ENCODE peak calls at places on chromosome 14, in nine cellular contexts. V, P, O, S, C, Y, F, N and R are unnamed samples.

GRCh38 chr14:65910108-65910507 is 497.6 kb downstream of the FUT8 start:
- DNase-seq in N (no peak), F (no peak), S (no peak), P (no peak), O (no peak), C (no peak), Y (no peak), V (peak), R (no peak)

GRCh38 chr14:68757618-68758081 is 35.2 kb downstream of the ZFP36L1 start:
- DNase-seq in F (peak), V (no peak), O (peak), P (no peak), Y (no peak), S (no peak), N (no peak), C (no peak), R (peak)

GRCh38 chr14:35752380-35752779 is 56.7 kb downstream of the RALGAPA1 start:
- DNase-seq in S (no peak), O (no peak), F (no peak), C (no peak), Y (no peak), N (no peak), P (no peak), V (no peak), R (no peak)

GRCh38 chr14:102770910-102771543 is 6.2 kb upstream of the TRAF3 start:
- DNase-seq in Y (no peak), O (no peak), S (no peak), V (no peak), F (no peak), N (no peak), C (no peak), P (no peak), R (peak)

GRCh38 chr14:42374332-42374731 is 767.7 kb downstream of the LRFN5 start:
- DNase-seq in S (no peak), V (no peak), C (no peak), P (no peak), N (no peak), O (no peak), F (no peak), Y (no peak), R (no peak)

GRCh38 chr14:50082784-50083466 is 33.4 kb downstream of the VCPKMT start:
- DNase-seq in S (peak), F (no peak), O (no peak), N (no peak), Y (no peak), P (peak), C (no peak), V (no peak), R (peak)

GRCh38 chr14:50469982-50470381 is 62.4 kb downstream of the MAP4K5 start:
- DNase-seq in V (no peak), F (no peak), N (no peak), C (no peak), S (no peak), O (no peak), Y (no peak), P (no peak), R (no peak)

GRCh38 chr14:95667251-95667693 is 19.0 kb upstream of the TCL1B start:
- DNase-seq in S (no peak), C (no peak), V (no peak), F (no peak), O (no peak), P (no peak), N (no peak), Y (no peak), R (peak)

GRCh38 chr14:88245321-88245720 is 77.7 kb downstream of the KCNK10 start:
- DNase-seq in F (no peak), C (no peak), N (no peak), P (no peak), Y (no peak), O (no peak), V (no peak), S (no peak), R (no peak)

GRCh38 chr14:33767721-33768457 is 183.0 kb downstream of the EGLN3 start:
- DNase-seq in S (no peak), F (no peak), P (no peak), O (no peak), C (no peak), V (no peak), N (no peak), Y (no peak), R (no peak)

GRCh38 chr14:91249841-91250616 is 5.5 kb upstream of the GPR68 start:
- DNase-seq in V (peak), S (no peak), O (no peak), F (peak), P (peak), C (no peak), N (no peak), Y (no peak), R (peak)

GRCh38 chr14:34232790-34233189 is 229.2 kb downstream of the SPTSSA start:
- DNase-seq in S (no peak), P (peak), C (no peak), N (no peak), Y (no peak), O (no peak), F (no peak), V (no peak), R (no peak)

GRCh38 chr14:68111733-68112270 is 292.2 kb downstream of the RAD51B start:
- DNase-seq in O (no peak), F (no peak), P (no peak), N (no peak), V (no peak), S (no peak), C (no peak), Y (no peak), R (no peak)

GRCh38 chr14:75999511-76000190 is 14.1 kb downstream of the IFT43 start:
- DNase-seq in C (no peak), F (no peak), O (no peak), P (no peak), N (no peak), V (no peak), S (no peak), Y (no peak), R (no peak)

GRCh38 chr14:26204362-26204953 is 393.4 kb downstream of the NOVA1 start:
- DNase-seq in F (no peak), N (no peak), S (no peak), Y (no peak), V (no peak), C (no peak), O (no peak), P (no peak), R (no peak)

GRCh38 chr14:76774471-76775158 is 13.3 kb downstream of the VASH1 start:
- DNase-seq in F (no peak), N (no peak), V (no peak), C (no peak), P (no peak), S (no peak), Y (no peak), O (no peak), R (peak)

GRCh38 chr14:69042309-69043006 is 63.4 kb upstream of the ACTN1 start:
- DNase-seq in Y (no peak), N (no peak), O (no peak), V (no peak), P (no peak), F (no peak), S (no peak), C (no peak), R (no peak)

GRCh38 chr14:73463411-73463810 is 5.1 kb upstream of the NUMB start:
- DNase-seq in V (peak), Y (no peak), F (peak), N (no peak), O (peak), S (peak), C (no peak), P (peak), R (peak)

GRCh38 chr14:92922883-92923743 is at the start of gene CHGA:
- DNase-seq in P (peak), Y (no peak), V (peak), N (no peak), O (peak), F (peak), S (peak), C (peak), R (peak)

GRCh38 chr14:29803045-29803444 is 124.6 kb downstream of the PRKD1 start:
- DNase-seq in P (no peak), C (no peak), S (no peak), V (no peak), Y (no peak), F (no peak), N (no peak), O (no peak), R (no peak)

GRCh38 chr14:96592591-96593388 is 90.6 kb downstream of the PAPOLA start:
- DNase-seq in P (peak), V (peak), S (peak), C (no peak), N (no peak), O (no peak), F (peak), Y (no peak), R (peak)

GRCh38 chr14:75247286-75247922 is 31.2 kb upstream of the FOS start:
- DNase-seq in C (no peak), V (no peak), Y (no peak), S (no peak), N (no peak), O (no peak), F (peak), P (peak), R (peak)

GRCh38 chr14:61444215-61444768 is 122.9 kb downstream of the PRKCH start:
- DNase-seq in N (no peak), C (no peak), Y (no peak), F (no peak), S (no peak), V (no peak), P (peak), O (no peak), R (peak)

GRCh38 chr14:104982548-104983230 is 2.9 kb upstream of the CLBA1 start:
- DNase-seq in C (no peak), P (no peak), V (no peak), F (no peak), Y (no peak), S (no peak), O (no peak), N (no peak), R (peak)

GRCh38 chr14:104983231-104983721 is 2.3 kb upstream of the CLBA1 start:
- DNase-seq in P (no peak), O (no peak), N (no peak), S (no peak), C (no peak), V (no peak), F (no peak), Y (no peak), R (peak)

GRCh38 chr14:104986487-104987164 is 1.0 kb downstream of the CLBA1 start:
- DNase-seq in S (no peak), N (no peak), C (no peak), P (no peak), V (no peak), O (no peak), Y (no peak), F (no peak), R (no peak)

GRCh38 chr14:104984056-104984894 is 1.3 kb upstream of the CLBA1 start:
- DNase-seq in V (no peak), C (no peak), N (no peak), S (no peak), F (no peak), O (no peak), Y (no peak), P (no peak), R (no peak)

DNA sequence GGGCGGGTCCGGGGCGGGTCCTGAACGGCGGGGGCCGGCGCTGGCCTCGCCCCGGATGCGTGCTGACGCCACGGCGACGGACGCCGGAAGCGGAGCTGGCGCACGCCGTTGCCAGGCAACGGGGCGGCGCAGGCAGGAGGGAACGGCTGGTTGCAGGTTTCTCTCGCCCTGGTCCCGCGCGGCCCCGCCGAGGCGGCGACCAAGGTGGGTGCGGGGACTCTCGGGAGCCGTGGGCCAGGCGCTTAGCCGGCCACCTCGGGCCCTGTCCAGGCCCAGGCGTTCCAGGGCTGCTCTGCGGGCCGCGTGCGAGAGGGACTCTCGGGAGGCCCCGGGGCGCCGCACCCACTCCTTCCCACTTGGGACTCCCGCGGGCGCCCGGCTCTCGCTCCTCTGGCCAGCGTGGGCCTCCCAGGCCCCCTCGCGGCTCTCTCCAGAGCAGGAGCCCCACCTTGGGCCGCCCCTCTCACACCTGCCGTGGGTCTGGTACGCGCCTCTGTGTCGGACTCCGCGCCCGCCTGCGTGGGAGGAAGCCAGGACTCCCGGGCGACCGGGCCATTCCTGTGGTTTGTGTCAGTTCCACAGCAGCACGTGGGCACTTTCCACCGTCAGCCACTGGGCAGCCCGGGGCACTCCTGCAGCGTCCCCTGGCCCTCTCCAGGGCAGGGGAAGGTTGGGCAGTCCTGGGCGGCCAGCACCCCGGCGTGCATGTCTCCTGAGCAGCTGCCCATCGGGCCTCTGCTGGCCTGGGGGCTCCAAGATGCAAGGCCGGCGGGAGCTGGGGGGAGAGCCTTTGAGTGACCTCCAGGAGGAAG is at the start of gene CLBA1:
- DNase-seq in F (peak), P (peak), O (no peak), C (peak), V (peak), Y (peak), S (peak), N (no peak), R (peak)
- TF ChIP-seq POLR2A in F (peak), P (no peak), O (no peak), C (no peak), V (peak), Y (peak), S (no peak), N (no peak), R (no peak)

GRCh38 chr14:37593496-37594237 is 1.4 kb downstream of the FOXA1 start:
- DNase-seq in Y (no peak), V (no peak), S (no peak), N (no peak), O (no peak), C (no peak), F (no peak), P (no peak), R (no peak)
- H3K4me3 ChIP-seq in Y (peak), V (peak), S (peak), N (no peak), O (peak), C (peak), F (peak), P (peak), R (peak)

GRCh38 chr14:99339551-99339950 is 67.6 kb upstream of the BCL11B start:
- DNase-seq in C (no peak), N (no peak), F (no peak), Y (no peak), S (no peak), V (no peak), P (no peak), O (no peak), R (no peak)

GRCh38 chr14:99342906-99343305 is 70.9 kb upstream of the BCL11B start:
- DNase-seq in C (no peak), V (no peak), N (no peak), S (no peak), F (no peak), Y (no peak), P (no peak), O (no peak), R (no peak)

GRCh38 chr14:99345472-99345871 is 73.5 kb upstream of the BCL11B start:
- DNase-seq in S (no peak), N (no peak), P (no peak), Y (no peak), V (no peak), C (no peak), O (no peak), F (no peak), R (no peak)

GRCh38 chr14:99344051-99344450 is 72.1 kb upstream of the BCL11B start:
- DNase-seq in Y (no peak), V (no peak), F (no peak), P (no peak), O (no peak), C (no peak), N (no peak), S (no peak), R (no peak)

GRCh38 chr14:99342204-99342603 is 70.2 kb upstream of the BCL11B start:
- DNase-seq in Y (no peak), P (no peak), F (no peak), N (no peak), O (no peak), S (no peak), V (no peak), C (no peak), R (no peak)
- TF ChIP-seq POLR2A in Y (no peak), P (no peak), F (no peak), N (no peak), O (no peak), S (no peak), V (no peak), C (no peak), R (no peak)

GRCh38 chr14:100827140-100827517 is 1.2 kb downstream of the MEG3 start:
- DNase-seq in N (no peak), O (no peak), S (no peak), V (no peak), C (no peak), Y (no peak), P (no peak), F (no peak), R (no peak)

GRCh38 chr14:100824946-100825690 is 800 bp upstream of the MEG3 start:
- DNase-seq in N (no peak), C (no peak), S (no peak), V (no peak), Y (no peak), F (no peak), O (no peak), P (no peak), R (no peak)

GRCh38 chr14:100825691-100826331 is at the start of gene MEG3:
- DNase-seq in F (no peak), N (peak), S (no peak), O (peak), Y (no peak), C (no peak), V (peak), P (peak), R (no peak)

GRCh38 chr14:100827751-100828447 is 2.0 kb downstream of the MEG3 start:
- DNase-seq in F (no peak), Y (no peak), S (no peak), C (no peak), V (no peak), O (peak), P (no peak), N (no peak), R (no peak)

DNA sequence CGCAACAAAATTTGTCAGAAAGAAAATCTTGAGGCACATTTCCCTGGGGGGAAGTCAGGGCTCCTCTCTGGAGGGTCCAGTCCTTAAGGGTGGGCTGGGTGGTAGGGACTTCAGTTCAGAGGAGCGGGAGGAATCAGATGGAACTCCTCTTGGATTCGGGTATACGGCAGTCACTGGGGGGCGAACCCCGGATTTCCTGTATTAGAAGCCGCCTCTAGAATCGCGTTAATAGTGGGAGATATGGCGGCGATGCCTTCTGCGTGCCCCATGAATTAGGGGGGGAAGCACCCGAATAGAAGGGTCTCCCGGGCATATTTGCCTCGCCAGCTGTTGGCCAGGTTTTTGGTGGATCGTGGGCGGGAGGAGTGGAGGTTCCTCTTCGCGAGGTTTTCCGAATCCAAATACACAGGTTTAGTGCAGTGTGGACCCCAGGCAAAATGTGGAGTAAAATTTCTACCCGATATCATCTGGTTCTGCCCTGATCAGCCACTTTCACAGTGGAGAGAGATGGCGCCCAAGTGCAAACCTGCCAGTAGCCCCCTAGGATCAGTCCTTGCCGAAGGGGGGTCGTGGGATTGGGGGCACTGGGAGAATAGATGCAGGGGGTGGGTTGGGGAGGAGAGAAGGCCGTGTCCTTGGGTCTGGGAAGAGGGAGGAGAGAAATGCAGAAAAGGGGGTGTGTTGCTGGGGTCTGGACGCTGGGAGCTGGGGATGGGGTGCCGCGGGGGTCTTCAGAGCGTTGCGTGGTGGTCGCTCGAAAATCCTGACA is 637 bp downstream of the MEG3 start:
- DNase-seq in S (no peak), F (no peak), N (no peak), P (no peak), C (no peak), Y (no peak), O (no peak), V (no peak), R (no peak)
- H3K4me3 ChIP-seq in S (peak), F (no peak), N (peak), P (no peak), C (peak), Y (no peak), O (peak), V (peak), R (peak)

GRCh38 chr14:23300687-23301223 is 1.9 kb downstream of the PPP1R3E start:
- DNase-seq in P (peak), Y (no peak), V (no peak), O (peak), F (peak), S (no peak), C (no peak), N (no peak), R (peak)
- TF ChIP-seq POLR2A in P (peak), Y (no peak), V (no peak), O (peak), F (no peak), S (no peak), C (no peak), N (no peak), R (no peak)

GRCh38 chr14:54606631-54607133 is 39.8 kb downstream of the SAMD4A start:
- DNase-seq in O (peak), F (no peak), S (no peak), C (no peak), P (no peak), Y (no peak), N (no peak), V (no peak), R (no peak)
- H3K4me3 ChIP-seq in O (no peak), F (no peak), S (no peak), C (no peak), P (no peak), Y (no peak), N (no peak), V (no peak), R (no peak)

GRCh38 chr14:52064174-52064573 is 4.7 kb downstream of the NID2 start:
- DNase-seq in Y (no peak), C (no peak), F (no peak), O (no peak), V (no peak), S (no peak), N (no peak), P (no peak), R (no peak)
- TF ChIP-seq POLR2A in Y (no peak), C (no peak), F (no peak), O (no peak), V (no peak), S (no peak), N (no peak), P (no peak), R (no peak)

GRCh38 chr14:21093018-21093417 is 5.4 kb downstream of the ZNF219 start:
- DNase-seq in C (no peak), N (no peak), S (no peak), P (no peak), V (no peak), F (no peak), Y (no peak), O (no peak), R (no peak)
- H3K4me3 ChIP-seq in C (no peak), N (no peak), S (no peak), P (no peak), V (no peak), F (no peak), Y (no peak), O (no peak), R (no peak)